ENCODE peak calls at places on chromosomes 11 and 22, in ten cellular contexts. I is stimulated activated CD4-positive, alpha-beta T cell treated with anti-CD3 and anti-CD28 coated beads, TNF-alpha, amount 100 ng/mL, for 1 hour; U is neuronal stem cell; Q is AG10803; Z is T follicular helper cell; X is nephron progenitor cell; Y is glomerular endothelial cell; F is M059J; S is CD8-positive, alpha-beta memory T cell; R is heart right ventricle. C is an unnamed sample.

GRCh38 chr11:72584933-72585597 is 89.2 kb downstream of the PDE2A start:
- DNase-seq in U (no peak), S (peak; percentile 43), R (no peak), F (no peak), X (no peak), Z (no peak), I (no peak), Y (no peak), Q (no peak), C (no peak)

GRCh38 chr22:22410121-22410520 is 98.4 kb downstream of the ZNF280B start:
- DNase-seq in Z (no peak), X (no peak), I (no peak), R (peak; percentile 70), Q (peak; percentile 19), S (no peak), F (no peak), U (no peak), Y (no peak), C (peak; percentile 63)

GRCh38 chr11:83611616-83612015 is 325.4 kb upstream of the CCDC90B start:
- DNase-seq in Z (no peak), Y (no peak), U (no peak), I (no peak), R (no peak), Q (no peak), S (no peak), X (no peak), F (no peak), C (no peak)

GRCh38 chr11:33329705-33330329 is 72.6 kb downstream of the HIPK3 start:
- DNase-seq in Z (peak; percentile 15), R (peak; percentile 45), I (peak; percentile 6), S (peak; percentile 60), X (peak; percentile 16), U (no peak), Q (peak; percentile 71), Y (peak; percentile 52), F (peak; percentile 64), C (peak; percentile 38)

GRCh38 chr11:62546244-62546936 is at the start of gene AHNAK:
- DNase-seq in F (peak; percentile 73), X (peak; percentile 82), R (peak; percentile 86), I (no peak), Z (peak; percentile 55), U (peak; percentile 61), Y (no peak), Q (peak; percentile 67), S (peak; percentile 84), C (peak; percentile 92)

GRCh38 chr11:115644846-115645245 is 140.6 kb upstream of the CADM1 start:
- DNase-seq in R (no peak), S (no peak), Y (no peak), I (no peak), U (no peak), Q (no peak), F (no peak), X (peak; percentile 37), Z (no peak), C (no peak)

GRCh38 chr11:3907590-3907989 is 52.1 kb downstream of the STIM1 start:
- DNase-seq in U (no peak), S (no peak), X (no peak), I (no peak), Y (no peak), R (no peak), Z (no peak), Q (no peak), F (peak; percentile 30), C (no peak)

GRCh38 chr11:112222303-112222702 is 3.9 kb upstream of the PTS start:
- DNase-seq in Q (no peak), F (no peak), X (no peak), U (no peak), Z (no peak), Y (no peak), S (no peak), R (no peak), I (no peak), C (no peak)

GRCh38 chr11:6968816-6969215 is 42.6 kb downstream of the ZNF215 start:
- DNase-seq in Q (peak; percentile 62), Z (no peak), R (no peak), I (no peak), F (peak; percentile 10), U (no peak), X (no peak), S (no peak), Y (no peak), C (no peak)

GRCh38 chr22:44664149-44664548 is 37.9 kb upstream of the PRR5 start:
- DNase-seq in Y (no peak), X (no peak), R (peak; percentile 68), Q (peak; percentile 48), U (no peak), Z (peak; percentile 8), I (no peak), S (peak; percentile 76), F (no peak), C (no peak)

GRCh38 chr11:65478411-65479183 is 20.2 kb upstream of the MALAT1 start:
- DNase-seq in Q (peak; percentile 67), S (no peak), Z (no peak), F (peak; percentile 22), U (no peak), X (no peak), I (no peak), R (peak; percentile 72), Y (no peak), C (no peak)

C was measured in memory B cell.